ENCODE peak calls at places on chromosomes 5 and 9, in seven cellular contexts. One of them, this sample, is unnamed.

GRCh38 chr9:87766697-87767096 is 40.8 kb downstream of the CTSL start:
- DNase-seq in CD4-positive, alpha-beta T cell: no peak
- DNase-seq in small intestine: no peak
- DNase-seq in HCT116: peak
- DNase-seq in mesendoderm: peak
- DNase-seq in IMR-90: no peak
- DNase-seq in body of pancreas: no peak
- DNase-seq in this sample: no peak

GRCh38 chr5:160520609-160521391 is 99.1 kb downstream of the PTTG1 start:
- DNase-seq in HCT116: no peak
- DNase-seq in CD4-positive, alpha-beta T cell: no peak
- DNase-seq in IMR-90: no peak
- DNase-seq in small intestine: no peak
- DNase-seq in mesendoderm: no peak
- DNase-seq in body of pancreas: no peak
- DNase-seq in this sample: no peak

GRCh38 chr5:21802869-21803490 is 1050.2 kb downstream of the CDH12 start:
- DNase-seq in body of pancreas: no peak
- DNase-seq in HCT116: no peak
- DNase-seq in IMR-90: peak
- DNase-seq in CD4-positive, alpha-beta T cell: no peak
- DNase-seq in small intestine: peak
- DNase-seq in mesendoderm: peak
- DNase-seq in this sample: no peak

GRCh38 chr5:10297646-10298204 is 10.0 kb downstream of the CMBL start:
- DNase-seq in CD4-positive, alpha-beta T cell: no peak
- DNase-seq in mesendoderm: no peak
- DNase-seq in IMR-90: no peak
- DNase-seq in small intestine: no peak
- DNase-seq in body of pancreas: no peak
- DNase-seq in HCT116: no peak
- DNase-seq in this sample: no peak

GRCh38 chr9:93614830-93615468 is 38.6 kb downstream of the PHF2 start:
- DNase-seq in CD4-positive, alpha-beta T cell: no peak
- DNase-seq in small intestine: no peak
- DNase-seq in body of pancreas: no peak
- DNase-seq in mesendoderm: no peak
- DNase-seq in HCT116: no peak
- DNase-seq in IMR-90: no peak
- DNase-seq in this sample: no peak

GRCh38 chr5:127312131-127312530 is 21.5 kb downstream of the MEGF10 start:
- DNase-seq in small intestine: no peak
- DNase-seq in body of pancreas: no peak
- DNase-seq in mesendoderm: no peak
- DNase-seq in CD4-positive, alpha-beta T cell: no peak
- DNase-seq in HCT116: no peak
- DNase-seq in IMR-90: no peak
- DNase-seq in this sample: no peak

GRCh38 chr5:135102716-135103696 is 69.0 kb upstream of the PITX1 start:
- DNase-seq in HCT116: no peak
- DNase-seq in body of pancreas: no peak
- DNase-seq in small intestine: no peak
- DNase-seq in mesendoderm: no peak
- DNase-seq in CD4-positive, alpha-beta T cell: no peak
- DNase-seq in IMR-90: no peak
- DNase-seq in this sample: no peak

GRCh38 chr5:138523406-138523805 is 19.6 kb downstream of the ETF1 start:
- DNase-seq in body of pancreas: no peak
- DNase-seq in HCT116: no peak
- DNase-seq in IMR-90: no peak
- DNase-seq in CD4-positive, alpha-beta T cell: no peak
- DNase-seq in mesendoderm: no peak
- DNase-seq in small intestine: no peak
- DNase-seq in this sample: no peak

GRCh38 chr9:131165523-131165922 is 40.1 kb downstream of the NUP214 start:
- DNase-seq in small intestine: no peak
- DNase-seq in mesendoderm: no peak
- DNase-seq in CD4-positive, alpha-beta T cell: no peak
- DNase-seq in IMR-90: no peak
- DNase-seq in HCT116: no peak
- DNase-seq in body of pancreas: no peak
- DNase-seq in this sample: no peak

GRCh38 chr5:88860501-88860900 is 22.5 kb downstream of the MEF2C start:
- DNase-seq in small intestine: no peak
- DNase-seq in IMR-90: peak
- DNase-seq in body of pancreas: no peak
- DNase-seq in HCT116: no peak
- DNase-seq in CD4-positive, alpha-beta T cell: no peak
- DNase-seq in mesendoderm: no peak
- DNase-seq in this sample: no peak

GRCh38 chr9:806285-807156 is 35.0 kb upstream of the DMRT1 start:
- DNase-seq in CD4-positive, alpha-beta T cell: no peak
- DNase-seq in IMR-90: peak
- DNase-seq in body of pancreas: no peak
- DNase-seq in HCT116: no peak
- DNase-seq in small intestine: peak
- DNase-seq in mesendoderm: peak
- DNase-seq in this sample: no peak

GRCh38 chr5:8580298-8580697 is 711.4 kb downstream of the MTRR start:
- DNase-seq in small intestine: no peak
- DNase-seq in body of pancreas: no peak
- DNase-seq in HCT116: no peak
- DNase-seq in IMR-90: no peak
- DNase-seq in mesendoderm: no peak
- DNase-seq in CD4-positive, alpha-beta T cell: no peak
- DNase-seq in this sample: no peak

GRCh38 chr9:16821344-16821743 is 49.1 kb downstream of the BNC2 start:
- DNase-seq in mesendoderm: no peak
- DNase-seq in small intestine: no peak
- DNase-seq in body of pancreas: no peak
- DNase-seq in CD4-positive, alpha-beta T cell: no peak
- DNase-seq in IMR-90: no peak
- DNase-seq in HCT116: no peak
- DNase-seq in this sample: no peak

GRCh38 chr5:131635755-131636479 is 888 bp upstream of the RAPGEF6 start:
- DNase-seq in small intestine: peak
- DNase-seq in body of pancreas: peak
- DNase-seq in HCT116: no peak
- DNase-seq in CD4-positive, alpha-beta T cell: no peak
- DNase-seq in mesendoderm: no peak
- DNase-seq in IMR-90: no peak
- DNase-seq in this sample: peak

GRCh38 chr5:72465601-72466563 is 41.3 kb downstream of the ZNF366 start:
- DNase-seq in body of pancreas: no peak
- DNase-seq in CD4-positive, alpha-beta T cell: no peak
- DNase-seq in mesendoderm: no peak
- DNase-seq in IMR-90: peak
- DNase-seq in small intestine: no peak
- DNase-seq in HCT116: no peak
- DNase-seq in this sample: no peak

GRCh38 chr5:158676642-158677489 is 422.9 kb downstream of the EBF1 start:
- DNase-seq in HCT116: no peak
- DNase-seq in IMR-90: no peak
- DNase-seq in body of pancreas: peak
- DNase-seq in mesendoderm: peak
- DNase-seq in CD4-positive, alpha-beta T cell: no peak
- DNase-seq in small intestine: no peak
- DNase-seq in this sample: no peak

GRCh38 chr5:142306077-142306502 is 18.7 kb downstream of the SPRY4 start:
- DNase-seq in body of pancreas: no peak
- DNase-seq in small intestine: peak
- DNase-seq in mesendoderm: peak
- DNase-seq in IMR-90: no peak
- DNase-seq in CD4-positive, alpha-beta T cell: no peak
- DNase-seq in HCT116: no peak
- DNase-seq in this sample: no peak

GRCh38 chr5:72355706-72356299 is 35.6 kb downstream of the PTCD2 start:
- DNase-seq in IMR-90: peak
- DNase-seq in body of pancreas: peak
- DNase-seq in CD4-positive, alpha-beta T cell: no peak
- DNase-seq in mesendoderm: peak
- DNase-seq in small intestine: peak
- DNase-seq in HCT116: no peak
- DNase-seq in this sample: no peak

GRCh38 chr5:137392261-137392660 is 106.9 kb downstream of the SPOCK1 start:
- DNase-seq in small intestine: no peak
- DNase-seq in HCT116: no peak
- DNase-seq in IMR-90: no peak
- DNase-seq in body of pancreas: no peak
- DNase-seq in CD4-positive, alpha-beta T cell: no peak
- DNase-seq in mesendoderm: no peak
- DNase-seq in this sample: no peak

GRCh38 chr9:117414906-117415583 is at the start of gene ASTN2:
- DNase-seq in body of pancreas: peak
- DNase-seq in HCT116: no peak
- DNase-seq in CD4-positive, alpha-beta T cell: no peak
- DNase-seq in mesendoderm: peak
- DNase-seq in small intestine: no peak
- DNase-seq in IMR-90: no peak
- DNase-seq in this sample: no peak

GRCh38 chr5:134543820-134544692 is 18.6 kb downstream of the JADE2 start:
- DNase-seq in HCT116: no peak
- DNase-seq in IMR-90: no peak
- DNase-seq in body of pancreas: no peak
- DNase-seq in small intestine: no peak
- DNase-seq in mesendoderm: no peak
- DNase-seq in CD4-positive, alpha-beta T cell: no peak
- DNase-seq in this sample: no peak

GRCh38 chr9:109256381-109256780 is 64.5 kb downstream of the EPB41L4B start:
- DNase-seq in CD4-positive, alpha-beta T cell: no peak
- DNase-seq in mesendoderm: no peak
- DNase-seq in IMR-90: peak
- DNase-seq in HCT116: no peak
- DNase-seq in small intestine: no peak
- DNase-seq in body of pancreas: no peak
- DNase-seq in this sample: no peak

DNA sequence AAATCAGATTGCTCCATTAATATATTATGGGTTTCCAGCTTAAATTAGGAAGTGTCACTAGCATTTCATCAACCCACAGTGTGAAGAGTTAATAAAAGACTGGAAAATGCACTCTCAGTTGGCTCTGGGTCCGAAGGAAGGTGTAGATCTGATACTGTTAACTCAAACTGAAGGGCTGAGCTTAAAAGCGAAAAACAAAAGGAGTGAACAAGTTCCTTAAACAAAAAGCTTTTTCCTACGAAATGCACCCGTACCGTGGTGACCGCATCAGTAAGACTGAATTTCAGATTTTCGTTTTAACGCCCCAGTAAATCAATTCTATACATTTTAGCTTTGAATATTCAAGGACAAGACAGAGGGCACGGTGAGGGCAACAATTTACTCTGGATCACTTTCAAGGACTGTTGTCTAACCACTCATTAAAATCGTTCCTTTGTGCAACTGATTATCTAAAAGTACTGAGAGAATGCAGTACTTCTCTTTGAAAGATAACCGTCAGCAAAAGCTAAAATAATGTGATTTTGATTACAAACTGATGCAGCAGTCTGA is 1.9 kb downstream of the HOMER1 start:
- DNase-seq in body of pancreas: no peak
- DNase-seq in small intestine: peak
- DNase-seq in CD4-positive, alpha-beta T cell: no peak
- DNase-seq in IMR-90: no peak
- DNase-seq in HCT116: no peak
- DNase-seq in mesendoderm: no peak
- DNase-seq in this sample: no peak
- H3K27ac ChIP-seq in body of pancreas: no peak
- H3K27ac ChIP-seq in small intestine: no peak
- H3K27ac ChIP-seq in CD4-positive, alpha-beta T cell: no peak
- H3K27ac ChIP-seq in IMR-90: no peak
- H3K27ac ChIP-seq in HCT116: no peak
- H3K27ac ChIP-seq in mesendoderm: no peak
- H3K27ac ChIP-seq in this sample: no peak

DNA sequence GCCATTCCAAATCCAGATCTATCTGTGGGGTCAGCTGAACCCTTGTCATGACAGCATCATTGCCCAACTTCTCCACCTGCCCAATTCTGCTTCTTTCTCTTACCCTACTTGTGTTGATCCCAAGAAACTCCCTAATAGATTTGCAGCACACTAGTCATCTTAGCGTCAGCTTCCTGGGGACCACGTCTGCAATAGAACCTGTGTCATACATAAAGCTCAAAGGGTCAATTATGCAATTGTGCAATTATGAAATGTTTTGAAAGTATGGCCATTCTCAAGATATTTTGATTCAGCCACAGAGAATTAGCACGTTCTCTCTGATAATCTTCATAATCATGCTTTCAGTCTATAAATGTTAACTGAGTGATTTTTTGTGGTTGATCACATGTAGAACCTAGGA is 87.4 kb upstream of the PAPPA start:
- DNase-seq in IMR-90: no peak
- DNase-seq in CD4-positive, alpha-beta T cell: no peak
- DNase-seq in mesendoderm: no peak
- DNase-seq in small intestine: no peak
- DNase-seq in body of pancreas: no peak
- DNase-seq in HCT116: no peak
- DNase-seq in this sample: no peak
- H3K27ac ChIP-seq in IMR-90: no peak
- H3K27ac ChIP-seq in CD4-positive, alpha-beta T cell: no peak
- H3K27ac ChIP-seq in mesendoderm: no peak
- H3K27ac ChIP-seq in small intestine: no peak
- H3K27ac ChIP-seq in body of pancreas: no peak
- H3K27ac ChIP-seq in HCT116: no peak
- H3K27ac ChIP-seq in this sample: no peak

DNA sequence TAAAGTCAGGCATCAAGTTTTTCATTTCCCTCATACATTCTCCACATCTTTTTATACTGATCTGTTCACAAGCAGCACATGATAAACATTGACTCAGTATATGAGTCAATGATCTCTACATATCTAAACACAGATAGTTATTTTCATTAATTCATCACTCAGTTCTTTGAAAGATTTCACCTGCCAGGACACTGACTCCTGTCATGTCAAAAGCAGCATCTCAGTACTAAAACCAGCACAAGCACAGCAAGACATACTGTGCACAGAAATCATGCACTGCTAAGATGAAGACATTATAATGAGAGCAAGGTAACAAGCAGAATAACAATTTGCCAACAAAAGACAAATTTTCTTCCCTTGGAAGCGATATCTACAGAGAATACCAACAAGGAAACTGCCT is 206.1 kb upstream of the COX7C start:
- DNase-seq in HCT116: no peak
- DNase-seq in IMR-90: no peak
- DNase-seq in mesendoderm: no peak
- DNase-seq in small intestine: no peak
- DNase-seq in body of pancreas: no peak
- DNase-seq in CD4-positive, alpha-beta T cell: no peak
- DNase-seq in this sample: no peak
- H3K27ac ChIP-seq in HCT116: no peak
- H3K27ac ChIP-seq in IMR-90: no peak
- H3K27ac ChIP-seq in mesendoderm: no peak
- H3K27ac ChIP-seq in small intestine: no peak
- H3K27ac ChIP-seq in body of pancreas: no peak
- H3K27ac ChIP-seq in CD4-positive, alpha-beta T cell: no peak
- H3K27ac ChIP-seq in this sample: no peak

DNA sequence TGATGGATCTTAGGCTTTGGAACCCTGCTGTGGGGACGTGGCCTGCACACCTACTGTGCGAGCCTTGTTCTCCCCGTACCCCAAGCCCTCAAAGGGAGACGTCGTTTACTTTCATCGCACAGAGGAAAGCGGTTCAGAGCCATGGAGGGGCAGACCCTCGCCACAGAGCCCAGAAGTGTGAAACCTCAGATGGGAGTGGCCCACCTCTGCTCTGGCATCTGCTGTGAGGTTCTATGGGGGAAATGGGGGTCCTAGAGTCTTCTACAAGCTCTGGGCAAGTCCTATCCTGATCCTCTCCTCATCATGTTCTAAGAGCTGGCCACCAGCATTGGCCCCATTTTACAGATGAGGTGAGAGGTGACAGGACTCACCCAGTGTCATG is 3.7 kb upstream of the RNF44 start:
- DNase-seq in mesendoderm: no peak
- DNase-seq in IMR-90: no peak
- DNase-seq in CD4-positive, alpha-beta T cell: no peak
- DNase-seq in body of pancreas: no peak
- DNase-seq in small intestine: no peak
- DNase-seq in HCT116: no peak
- DNase-seq in this sample: no peak
- H3K27ac ChIP-seq in mesendoderm: peak
- H3K27ac ChIP-seq in IMR-90: no peak
- H3K27ac ChIP-seq in CD4-positive, alpha-beta T cell: peak
- H3K27ac ChIP-seq in body of pancreas: no peak
- H3K27ac ChIP-seq in small intestine: peak
- H3K27ac ChIP-seq in HCT116: peak
- H3K27ac ChIP-seq in this sample: peak

This sample was measured in left lung.